ENCODE peak calls at places on chromosomes 16 and 17, in ten cellular contexts. D is stimulated activated CD4-positive, alpha-beta T cell treated with anti-CD3 and anti-CD28 coated beads, TNF-alpha, amount 100 ng/mL, for 48 hours; G is neural crest cell; A is activated effector memory CD4-positive, alpha-beta T cell treated with Interleukin-2 at 50 U/mL for 16 hours; L is ecto neural progenitor cell; Q is left cardiac atrium; F is AG08396; H is DMS153; T is hepatocyte; X is ELF-1. R is an unnamed sample.
A peak's percentile ranks its signal among the peaks of the same experiment; 100 is the strongest.

GRCh38 chr16:81650982-81651562 is 128.0 kb upstream of the PLCG2 start:
- DNase-seq in D (no peak), G (no peak), A (no peak), L (peak; percentile 84), Q (peak; percentile 86), F (no peak), H (peak; percentile 89), T (peak; percentile 64), X (peak; percentile 75), R (peak; percentile 95)

GRCh38 chr16:23310217-23310616 is 8.1 kb downstream of the SCNN1B start:
- DNase-seq in D (no peak), G (no peak), A (no peak), L (no peak), Q (no peak), F (no peak), H (no peak), T (no peak), X (no peak), R (no peak)

GRCh38 chr17:80487511-80487910 is 11.1 kb upstream of the NPTX1 start:
- DNase-seq in D (no peak), G (no peak), A (no peak), L (no peak), Q (no peak), F (no peak), H (no peak), T (no peak), X (no peak), R (no peak)

GRCh38 chr16:11121909-11122692 is 133.9 kb downstream of the SOCS1 start:
- DNase-seq in D (no peak), G (no peak), A (no peak), L (no peak), Q (no peak), F (no peak), H (no peak), T (no peak), X (no peak), R (no peak)

GRCh38 chr17:79940381-79941087 is 95.1 kb downstream of the TBC1D16 start:
- DNase-seq in D (no peak), G (no peak), A (no peak), L (no peak), Q (peak; percentile 14), F (no peak), H (no peak), T (no peak), X (peak; percentile 64), R (no peak)

GRCh38 chr16:74709477-74709877 is 8.8 kb upstream of the MLKL start:
- DNase-seq in D (peak; percentile 70), G (peak; percentile 85), A (peak; percentile 71), L (peak; percentile 85), Q (peak; percentile 75), F (peak; percentile 82), H (peak; percentile 58), T (peak; percentile 90), X (peak; percentile 80), R (peak; percentile 89)

GRCh38 chr17:58534901-58535421 is 20.5 kb upstream of the MTMR4 start:
- DNase-seq in D (no peak), G (no peak), A (no peak), L (no peak), Q (no peak), F (peak; percentile 71), H (no peak), T (no peak), X (no peak), R (no peak)

GRCh38 chr16:27335349-27336052 is 21.7 kb downstream of the IL4R start:
- DNase-seq in D (no peak), G (no peak), A (no peak), L (no peak), Q (no peak), F (no peak), H (no peak), T (no peak), X (no peak), R (no peak)

GRCh38 chr17:332558-333322 is 19.9 kb downstream of the RPH3AL start:
- DNase-seq in D (no peak), G (no peak), A (no peak), L (peak; percentile 48), Q (peak; percentile 53), F (peak; percentile 48), H (no peak), T (no peak), X (peak; percentile 59), R (no peak)

GRCh38 chr16:647173-647902 is 1.8 kb upstream of the WDR90 start:
- DNase-seq in D (no peak), G (no peak), A (no peak), L (no peak), Q (no peak), F (no peak), H (no peak), T (no peak), X (no peak), R (no peak)

GRCh38 chr17:78341559-78342437 is 18.1 kb downstream of the SOCS3 start:
- DNase-seq in D (no peak), G (peak; percentile 44), A (no peak), L (peak; percentile 90), Q (peak; percentile 89), F (peak; percentile 96), H (no peak), T (peak; percentile 92), X (peak; percentile 85), R (peak; percentile 92)

GRCh38 chr17:68391561-68392268 is 65.6 kb downstream of the WIPI1 start:
- DNase-seq in D (no peak), G (no peak), A (no peak), L (peak; percentile 39), Q (no peak), F (no peak), H (no peak), T (peak; percentile 57), X (no peak), R (no peak)

GRCh38 chr16:24988593-24989338 is 26.4 kb downstream of the ARHGAP17 start:
- DNase-seq in D (no peak), G (no peak), A (no peak), L (no peak), Q (no peak), F (peak; percentile 41), H (no peak), T (peak; percentile 83), X (peak; percentile 92), R (peak; percentile 46)

R was measured in left kidney.